ENCODE peak calls at places on chromosomes 3 and 15, in ten cellular contexts. A, K, V, U, E, F, O, T, X and N are unnamed samples.

GRCh38 chr3:193910886-193911738 is 224.8 kb upstream of the HES1 start:
- DNase-seq in E (no peak), V (no peak), K (no peak), A (no peak), X (no peak), F (no peak), O (peak; percentile 12), T (no peak), U (no peak), N (no peak)

GRCh38 chr3:111729087-111729846 is 129.8 kb upstream of the PHLDB2 start:
- DNase-seq in T (no peak), E (peak; percentile 76), K (peak; percentile 27), X (peak; percentile 82), O (peak; percentile 52), F (no peak), A (peak; percentile 54), V (peak; percentile 65), U (no peak), N (peak; percentile 90)

GRCh38 chr15:85559530-85559929 is 179.1 kb downstream of the AKAP13 start:
- DNase-seq in A (no peak), T (no peak), U (no peak), X (no peak), F (no peak), K (no peak), E (no peak), O (no peak), V (no peak), N (no peak)

GRCh38 chr3:142553741-142554140 is 24.8 kb downstream of the ATR start:
- DNase-seq in E (no peak), K (no peak), T (no peak), A (no peak), F (no peak), X (no peak), V (no peak), U (no peak), O (no peak), N (no peak)

GRCh38 chr3:125165189-125165947 is 47.2 kb downstream of the SLC12A8 start:
- DNase-seq in E (no peak), V (peak; percentile 61), O (peak; percentile 9), T (no peak), X (peak; percentile 69), A (peak; percentile 20), K (no peak), F (no peak), U (no peak), N (peak; percentile 49)

GRCh38 chr3:129445472-129445871 is 5.4 kb downstream of the IFT122 start:
- DNase-seq in O (no peak), X (no peak), K (no peak), F (no peak), T (no peak), E (no peak), A (no peak), U (no peak), V (no peak), N (no peak)

GRCh38 chr3:114213669-114214541 is 23.5 kb downstream of the ZNF80 start:
- DNase-seq in T (peak; percentile 50), F (peak; percentile 29), K (no peak), O (peak; percentile 99), E (peak; percentile 25), V (peak; percentile 87), X (no peak), U (no peak), A (peak; percentile 97), N (peak; percentile 87)

GRCh38 chr3:16404349-16404895 is 109.1 kb downstream of the RFTN1 start:
- DNase-seq in T (no peak), A (no peak), X (no peak), U (no peak), V (no peak), K (no peak), O (no peak), F (no peak), E (no peak), N (no peak)

GRCh38 chr15:82122754-82123400 is 77.1 kb upstream of the MEX3B start:
- DNase-seq in A (peak; percentile 96), T (no peak), U (no peak), K (no peak), E (peak; percentile 95), X (no peak), O (peak; percentile 92), V (peak; percentile 93), F (no peak), N (peak; percentile 98)

GRCh38 chr15:99143655-99144610 is 39.1 kb downstream of the SYNM start:
- DNase-seq in A (peak; percentile 27), T (no peak), U (no peak), O (peak; percentile 32), K (no peak), V (peak; percentile 67), E (peak; percentile 37), F (no peak), X (no peak), N (no peak)